ENCODE peak calls at places on chromosomes 16 and 17, in ten cellular contexts. S is stimulated activated CD8-positive, alpha-beta memory T cell treated with anti-CD3 and anti-CD28 coated beads, Interleukin-15, amount 100 ng/mL, for 48 hours; U is HFFc6; A is osteocyte; R is left cardiac atrium; F is heart right ventricle; P is D341Med; X is stomach; D is fibroblast of the aortic adventitia; G is T1000. I is an unnamed sample.

GRCh38 chr17:28345420-28346198 is 10.0 kb downstream of the TNFAIP1 start:
- DNase-seq in D (peak), U (no peak), P (peak), A (no peak), G (no peak), R (peak), S (no peak), X (peak), F (no peak), I (no peak)

GRCh38 chr16:85309656-85310587 is 197.7 kb upstream of the CIBAR2 start:
- DNase-seq in S (no peak), A (no peak), P (peak), U (no peak), R (peak), D (no peak), X (no peak), G (no peak), F (peak), I (no peak)

GRCh38 chr16:17724242-17724898 is 253.6 kb upstream of the XYLT1 start:
- DNase-seq in P (no peak), X (no peak), U (peak), D (peak), A (no peak), S (no peak), F (no peak), R (no peak), G (peak), I (no peak)

GRCh38 chr17:46115687-46116086 is 77.5 kb downstream of the KANSL1 start:
- DNase-seq in R (no peak), A (no peak), G (no peak), P (no peak), X (no peak), S (no peak), F (no peak), U (no peak), D (peak), I (no peak)

GRCh38 chr16:64962786-64963185 is 159.1 kb downstream of the CDH11 start:
- DNase-seq in F (no peak), A (no peak), G (no peak), S (no peak), X (no peak), P (no peak), U (peak), R (no peak), D (no peak), I (no peak)

GRCh38 chr17:64496786-64497564 is at the start of gene POLG2:
- DNase-seq in X (peak), A (peak), D (peak), R (peak), G (peak), S (peak), F (peak), P (peak), U (peak), I (peak)

GRCh38 chr17:9522074-9522473 is 53.5 kb downstream of the STX8 start:
- DNase-seq in R (no peak), X (no peak), D (peak), G (no peak), P (peak), S (no peak), A (no peak), F (no peak), U (peak), I (peak)

GRCh38 chr16:57472665-57473060 is 10.2 kb downstream of the POLR2C start:
- DNase-seq in U (no peak), A (no peak), S (no peak), P (no peak), F (no peak), X (no peak), G (no peak), D (no peak), R (no peak), I (no peak)

GRCh38 chr16:1911467-1912214 is 6.6 kb downstream of the HS3ST6 start:
- DNase-seq in D (no peak), S (no peak), P (no peak), U (no peak), X (no peak), G (no peak), A (no peak), R (no peak), F (no peak), I (no peak)

GRCh38 chr16:27526169-27526568 is 23.5 kb downstream of the GTF3C1 start:
- DNase-seq in D (no peak), S (no peak), F (peak), A (no peak), U (no peak), P (peak), G (no peak), X (peak), R (peak), I (no peak)

GRCh38 chr16:67445913-67446907 is 15.3 kb downstream of the HSD11B2 start:
- DNase-seq in S (no peak), X (peak), G (no peak), A (no peak), D (no peak), R (peak), U (no peak), P (no peak), F (peak), I (no peak)

GRCh38 chr16:16830973-16831372 is 452.0 kb downstream of the NPIPA7 start:
- DNase-seq in P (no peak), A (no peak), F (no peak), G (no peak), D (no peak), R (no peak), S (no peak), U (no peak), X (no peak), I (no peak)

GRCh38 chr17:38560503-38561318 is 45.0 kb downstream of the SRCIN1 start:
- DNase-seq in R (no peak), X (no peak), P (no peak), S (no peak), F (no peak), A (no peak), D (peak), U (no peak), G (no peak), I (peak)

GRCh38 chr17:17511293-17511741 is 15.1 kb upstream of the RASD1 start:
- DNase-seq in F (no peak), S (no peak), R (no peak), G (no peak), D (no peak), X (no peak), U (no peak), P (no peak), A (no peak), I (no peak)

GRCh38 chr16:53504161-53504663 is 1.2 kb upstream of the AKTIP start:
- DNase-seq in R (peak), X (peak), F (peak), P (peak), U (peak), S (no peak), A (no peak), D (peak), G (no peak), I (peak)

GRCh38 chr16:75471723-75472634 is 7.5 kb upstream of the TMEM170A start:
- DNase-seq in X (peak), P (peak), D (peak), A (no peak), G (no peak), S (no peak), U (peak), F (no peak), R (peak), I (peak)

GRCh38 chr16:30875881-30876791 is 17.7 kb downstream of the BCL7C start:
- DNase-seq in S (no peak), X (no peak), G (no peak), F (no peak), P (peak), D (no peak), U (no peak), R (no peak), A (no peak), I (peak)

GRCh38 chr16:50269769-50270509 is 3.6 kb downstream of the ADCY7 start:
- DNase-seq in U (no peak), A (no peak), X (no peak), F (no peak), P (no peak), G (no peak), D (no peak), S (no peak), R (no peak), I (no peak)

GRCh38 chr17:36641877-36642845 is 40.8 kb downstream of the MRM1 start:
- DNase-seq in S (no peak), G (no peak), U (no peak), F (no peak), R (no peak), D (no peak), P (peak), A (no peak), X (no peak), I (peak)

I was measured in GM03348.